ENCODE peak calls at places on chromosomes 3 and 15, in four cellular contexts. M is NT2/D1, K is WERI-Rb-1, U is psoas muscle. Z is an unnamed sample. For H3K9me3, the result is how much of the 10 kb centered on the place peaks cover.

GRCh38 chr15:85778107-85778776 is 16.5 kb downstream of the KLHL25 start:
- DNase-seq in K (no peak), M (no peak), U (no peak), Z (no peak)

GRCh38 chr15:34360298-34360697 is 6.7 kb downstream of the LPCAT4 start:
- DNase-seq in K (no peak), M (no peak), U (no peak), Z (no peak)

GRCh38 chr15:73924258-73924921 is 1.9 kb upstream of the LOXL1 start:
- DNase-seq in U (peak), K (peak), M (no peak), Z (no peak)

GRCh38 chr15:78308422-78309021 is 9.1 kb upstream of the SKIC8 start:
- DNase-seq in U (peak), M (peak), K (peak), Z (peak)

GRCh38 chr3:50450135-50450911 is 53.1 kb downstream of the CACNA2D2 start:
- DNase-seq in U (peak), M (no peak), K (peak), Z (no peak)

GRCh38 chr3:189355481-189356201 is 183.9 kb downstream of the TPRG1 start:
- DNase-seq in U (no peak), K (no peak), M (peak), Z (no peak)

GRCh38 chr3:36295206-36295760 is 85.0 kb upstream of the STAC start:
- DNase-seq in M (no peak), K (no peak), U (no peak), Z (no peak)

GRCh38 chr3:49813497-49814174 is at the start of gene UBA7:
- DNase-seq in U (peak), K (no peak), M (no peak), Z (no peak)

GRCh38 chr3:62370112-62371031 is 3.0 kb downstream of the FEZF2 start:
- DNase-seq in M (no peak), K (no peak), U (no peak), Z (no peak)
- H3K9me3 ChIP-seq in M (under half), K (under half), U (under half), Z (under half)

GRCh38 chr3:128923607-128924385 is 44.4 kb downstream of the ACAD9 start:
- DNase-seq in U (no peak), M (no peak), K (no peak), Z (no peak)
- H3K9me3 ChIP-seq in U (under half), M (half or more), K (half or more), Z (under half)

DNA sequence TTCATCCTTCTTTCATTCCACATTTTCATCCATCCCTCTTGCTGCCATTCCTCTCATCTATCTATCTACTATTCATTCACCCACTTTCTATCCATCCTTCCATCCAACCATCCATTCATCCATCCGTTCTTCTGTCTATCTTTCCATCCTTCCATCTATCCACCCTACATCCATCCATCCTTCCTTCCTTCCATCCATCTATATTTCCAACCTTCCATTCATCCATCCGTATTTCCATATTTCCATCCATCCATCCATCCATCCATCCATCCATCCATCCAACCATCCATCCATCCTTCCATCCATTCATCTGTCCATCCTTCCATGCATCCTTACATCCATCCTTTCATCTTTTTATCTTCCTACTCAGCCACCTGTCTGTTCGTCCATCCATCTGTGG is 14.0 kb downstream of the SLC6A20 start:
- DNase-seq in M (no peak), U (no peak), K (no peak), Z (no peak)
- H3K9me3 ChIP-seq in M (under half), U (under half), K (under half), Z (under half)

GRCh38 chr15:24017470-24017869 is 330.4 kb upstream of the NDN start:
- DNase-seq in K (no peak), U (no peak), M (no peak), Z (no peak)
- H3K9me3 ChIP-seq in K (under half), U (under half), M (under half), Z (under half)

GRCh38 chr3:97864-98263 is 98.7 kb upstream of the CHL1 start:
- DNase-seq in K (no peak), U (no peak), M (no peak), Z (no peak)
- H3K9me3 ChIP-seq in K (under half), U (under half), M (under half), Z (under half)

GRCh38 chr15:27137127-27137526 is 166.1 kb downstream of the GABRG3 start:
- DNase-seq in U (no peak), K (no peak), M (no peak), Z (no peak)

GRCh38 chr15:27127834-27128570 is 157.0 kb downstream of the GABRG3 start:
- DNase-seq in K (no peak), U (no peak), M (no peak), Z (no peak)

GRCh38 chr15:27134481-27134880 is 163.5 kb downstream of the GABRG3 start:
- DNase-seq in K (no peak), U (no peak), M (no peak), Z (no peak)

DNA sequence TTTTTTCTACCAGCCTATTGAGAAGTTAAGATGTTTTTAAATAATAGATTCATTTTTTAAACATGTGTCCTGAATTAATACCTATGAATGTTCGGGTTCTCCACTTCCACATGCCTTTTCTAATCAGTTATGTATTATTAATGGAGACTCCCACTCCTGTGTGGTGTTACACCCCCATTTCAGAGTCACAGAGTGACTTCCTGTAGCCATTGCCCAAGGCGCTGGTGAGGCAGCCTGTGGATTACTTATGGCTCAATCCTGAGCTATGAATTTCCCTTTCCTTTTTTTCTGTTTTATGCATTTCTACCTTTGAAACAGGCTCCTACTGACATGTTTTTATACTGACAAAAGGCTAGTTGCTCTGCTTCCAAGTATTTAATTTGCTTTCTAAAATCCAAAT is 162.3 kb downstream of the GABRG3 start:
- DNase-seq in M (no peak), K (no peak), U (no peak), Z (no peak)
- H3K9me3 ChIP-seq in M (under half), K (under half), U (under half), Z (under half)

DNA sequence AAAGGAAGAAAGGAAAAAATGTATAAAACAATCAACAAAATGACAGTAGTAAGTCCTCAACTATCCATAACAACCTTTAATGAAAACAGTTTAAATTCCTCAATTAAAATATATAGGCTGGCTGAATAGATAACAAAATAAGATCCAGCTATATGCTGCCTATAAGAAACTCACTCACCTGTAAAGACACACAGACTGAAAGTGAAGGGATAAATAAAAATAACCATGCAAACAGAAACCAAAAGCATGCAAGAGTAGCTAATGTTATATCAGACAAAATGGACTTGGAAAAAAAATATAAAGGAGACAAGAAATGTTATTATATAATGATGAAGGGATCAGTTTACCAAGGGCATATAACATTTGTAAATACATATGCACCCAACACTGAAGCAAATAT is 51.2 kb downstream of the AP4E1 start:
- DNase-seq in M (no peak), K (no peak), U (no peak), Z (no peak)
- H3K9me3 ChIP-seq in M (under half), K (under half), U (under half), Z (under half)

DNA sequence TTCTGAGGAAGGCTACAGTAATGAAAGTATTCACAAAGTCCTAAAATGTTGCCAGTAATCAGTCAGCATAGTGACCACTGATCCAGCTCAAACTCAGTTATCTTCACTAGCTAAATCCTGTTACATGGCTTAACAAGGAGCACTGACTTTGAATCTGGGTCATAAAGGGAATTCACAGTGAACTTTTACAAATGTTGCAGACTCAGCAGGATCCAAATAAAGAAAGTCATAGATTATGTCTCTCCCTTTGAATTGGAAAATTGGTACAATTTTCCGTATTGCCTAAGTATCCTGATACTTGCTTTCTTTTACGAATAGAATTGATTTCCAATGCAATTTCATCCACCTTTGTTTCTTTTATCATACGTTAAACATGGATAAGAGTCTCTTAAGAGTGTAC is 431.5 kb upstream of the CNTN6 start:
- DNase-seq in M (no peak), U (no peak), K (no peak), Z (no peak)
- H3K9me3 ChIP-seq in M (under half), U (under half), K (under half), Z (under half)

GRCh38 chr3:82816086-82816485 is 1054.6 kb upstream of the GBE1 start:
- DNase-seq in U (no peak), M (no peak), K (no peak), Z (no peak)
- H3K9me3 ChIP-seq in U (under half), M (under half), K (under half), Z (under half)

Z was measured in HAP-1.